ENCODE peak calls at places on chromosomes 5 and 9, in six cellular contexts. One of them, this sample, is unnamed.

GRCh38 chr9:119375892-119376291 is 6.7 kb upstream of the BRINP1 start:
- DNase-seq in uterus: no peak
- DNase-seq in mammary epithelial cell: peak; percentile 33
- DNase-seq in fibroblast of lung: no peak
- DNase-seq in HepG2: peak; percentile 29
- DNase-seq in dorsolateral prefrontal cortex: no peak
- DNase-seq in this sample: peak; percentile 26

GRCh38 chr5:95887977-95888376 is 65.5 kb upstream of the GLRX start:
- DNase-seq in uterus: no peak
- DNase-seq in mammary epithelial cell: no peak
- DNase-seq in fibroblast of lung: no peak
- DNase-seq in HepG2: peak; percentile 74
- DNase-seq in dorsolateral prefrontal cortex: no peak
- DNase-seq in this sample: no peak

GRCh38 chr9:76181781-76182180 is 212.4 kb downstream of the RFK start:
- DNase-seq in uterus: no peak
- DNase-seq in mammary epithelial cell: no peak
- DNase-seq in fibroblast of lung: no peak
- DNase-seq in HepG2: no peak
- DNase-seq in dorsolateral prefrontal cortex: no peak
- DNase-seq in this sample: no peak

GRCh38 chr5:3594514-3595101 is 1.0 kb upstream of the IRX1 start:
- DNase-seq in uterus: no peak
- DNase-seq in mammary epithelial cell: peak; percentile 49
- DNase-seq in fibroblast of lung: no peak
- DNase-seq in HepG2: no peak
- DNase-seq in dorsolateral prefrontal cortex: no peak
- DNase-seq in this sample: no peak

GRCh38 chr9:27945386-27945785 is 372.1 kb upstream of the C9orf72 start:
- DNase-seq in uterus: no peak
- DNase-seq in mammary epithelial cell: peak; percentile 57
- DNase-seq in fibroblast of lung: no peak
- DNase-seq in HepG2: no peak
- DNase-seq in dorsolateral prefrontal cortex: no peak
- DNase-seq in this sample: no peak

GRCh38 chr5:127785098-127785927 is 82.1 kb downstream of the CCDC192 start:
- DNase-seq in uterus: no peak
- DNase-seq in mammary epithelial cell: peak; percentile 89
- DNase-seq in fibroblast of lung: peak; percentile 85
- DNase-seq in HepG2: no peak
- DNase-seq in dorsolateral prefrontal cortex: no peak
- DNase-seq in this sample: peak; percentile 38

GRCh38 chr5:56564451-56565223 is 250.7 kb upstream of the MAP3K1 start:
- DNase-seq in uterus: no peak
- DNase-seq in mammary epithelial cell: no peak
- DNase-seq in fibroblast of lung: peak; percentile 89
- DNase-seq in HepG2: peak; percentile 19
- DNase-seq in dorsolateral prefrontal cortex: no peak
- DNase-seq in this sample: no peak

GRCh38 chr9:131423171-131423581 is 29.3 kb downstream of the PRRC2B start:
- DNase-seq in uterus: peak; percentile 52
- DNase-seq in mammary epithelial cell: peak; percentile 97
- DNase-seq in fibroblast of lung: peak; percentile 71
- DNase-seq in HepG2: no peak
- DNase-seq in dorsolateral prefrontal cortex: peak; percentile 69
- DNase-seq in this sample: peak; percentile 98

GRCh38 chr5:28403846-28404245 is 1365.5 kb upstream of the CDH9 start:
- DNase-seq in uterus: no peak
- DNase-seq in mammary epithelial cell: peak; percentile 57
- DNase-seq in fibroblast of lung: no peak
- DNase-seq in HepG2: no peak
- DNase-seq in dorsolateral prefrontal cortex: no peak
- DNase-seq in this sample: no peak

GRCh38 chr9:122318284-122318683 is 52.5 kb upstream of the PTGS1 start:
- DNase-seq in uterus: no peak
- DNase-seq in mammary epithelial cell: no peak
- DNase-seq in fibroblast of lung: peak; percentile 28
- DNase-seq in HepG2: no peak
- DNase-seq in dorsolateral prefrontal cortex: peak; percentile 34
- DNase-seq in this sample: no peak

GRCh38 chr9:130118841-130119520 is 53.2 kb upstream of the NCS1 start:
- DNase-seq in uterus: no peak
- DNase-seq in mammary epithelial cell: no peak
- DNase-seq in fibroblast of lung: peak; percentile 51
- DNase-seq in HepG2: no peak
- DNase-seq in dorsolateral prefrontal cortex: peak; percentile 54
- DNase-seq in this sample: no peak

GRCh38 chr5:68230285-68230684 is 14.7 kb downstream of the PIK3R1 start:
- DNase-seq in uterus: no peak
- DNase-seq in mammary epithelial cell: no peak
- DNase-seq in fibroblast of lung: no peak
- DNase-seq in HepG2: no peak
- DNase-seq in dorsolateral prefrontal cortex: no peak
- DNase-seq in this sample: no peak

GRCh38 chr5:56346044-56346710 is 113.0 kb upstream of the ANKRD55 start:
- DNase-seq in uterus: no peak
- DNase-seq in mammary epithelial cell: no peak
- DNase-seq in fibroblast of lung: no peak
- DNase-seq in HepG2: no peak
- DNase-seq in dorsolateral prefrontal cortex: no peak
- DNase-seq in this sample: no peak

GRCh38 chr5:172859966-172860365 is 25.9 kb downstream of the ERGIC1 start:
- DNase-seq in uterus: peak; percentile 15
- DNase-seq in mammary epithelial cell: peak; percentile 26
- DNase-seq in fibroblast of lung: no peak
- DNase-seq in HepG2: no peak
- DNase-seq in dorsolateral prefrontal cortex: no peak
- DNase-seq in this sample: no peak

GRCh38 chr9:81771606-81772005 is 82.3 kb upstream of the TLE1 start:
- DNase-seq in uterus: no peak
- DNase-seq in mammary epithelial cell: no peak
- DNase-seq in fibroblast of lung: peak; percentile 39
- DNase-seq in HepG2: no peak
- DNase-seq in dorsolateral prefrontal cortex: no peak
- DNase-seq in this sample: no peak

GRCh38 chr9:14532716-14533115 is 160.5 kb downstream of the ZDHHC21 start:
- DNase-seq in uterus: no peak
- DNase-seq in mammary epithelial cell: peak; percentile 8
- DNase-seq in fibroblast of lung: no peak
- DNase-seq in HepG2: peak; percentile 54
- DNase-seq in dorsolateral prefrontal cortex: no peak
- DNase-seq in this sample: peak; percentile 15

GRCh38 chr5:57653636-57654290 is 171.2 kb upstream of the ACTBL2 start:
- DNase-seq in uterus: no peak
- DNase-seq in mammary epithelial cell: no peak
- DNase-seq in fibroblast of lung: no peak
- DNase-seq in HepG2: no peak
- DNase-seq in dorsolateral prefrontal cortex: no peak
- DNase-seq in this sample: no peak

DNA sequence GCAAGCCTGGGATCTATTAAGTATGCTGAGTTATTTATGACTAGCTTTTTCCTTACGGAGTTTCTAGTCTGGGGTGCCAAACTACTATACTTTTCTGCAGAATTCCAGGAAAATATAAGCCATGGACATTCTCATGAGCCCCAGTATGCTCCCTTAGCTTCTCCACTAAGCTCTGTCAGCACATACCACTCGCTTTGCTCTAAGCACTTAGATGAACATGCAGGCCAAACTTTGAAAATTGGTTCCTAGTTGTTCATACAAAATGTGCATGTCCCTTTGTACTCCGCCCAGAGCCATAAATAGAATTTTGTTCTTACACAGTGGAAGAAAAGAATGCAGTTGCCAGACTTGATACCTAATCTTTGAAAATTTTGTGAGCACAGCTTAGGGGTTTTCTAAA is 284.5 kb downstream of the ARRDC3 start:
- DNase-seq in uterus: no peak
- DNase-seq in mammary epithelial cell: no peak
- DNase-seq in fibroblast of lung: peak; percentile 31
- DNase-seq in HepG2: no peak
- DNase-seq in dorsolateral prefrontal cortex: no peak
- DNase-seq in this sample: no peak
- H3K27ac ChIP-seq in uterus: no peak overlapping the region
- H3K27ac ChIP-seq in mammary epithelial cell: no peak overlapping the region
- H3K27ac ChIP-seq in fibroblast of lung: no peak overlapping the region
- H3K27ac ChIP-seq in HepG2: no peak overlapping the region
- H3K27ac ChIP-seq in dorsolateral prefrontal cortex: no peak overlapping the region
- H3K27ac ChIP-seq in this sample: no peak overlapping the region

GRCh38 chr9:125258160-125258559 is 3.5 kb upstream of the GAPVD1 start:
- DNase-seq in uterus: no peak
- DNase-seq in mammary epithelial cell: no peak
- DNase-seq in fibroblast of lung: no peak
- DNase-seq in HepG2: no peak
- DNase-seq in dorsolateral prefrontal cortex: no peak
- DNase-seq in this sample: no peak

GRCh38 chr9:125262217-125262991 is 778 bp downstream of the GAPVD1 start:
- DNase-seq in uterus: no peak
- DNase-seq in mammary epithelial cell: no peak
- DNase-seq in fibroblast of lung: peak; percentile 25
- DNase-seq in HepG2: peak; percentile 15
- DNase-seq in dorsolateral prefrontal cortex: peak; percentile 14
- DNase-seq in this sample: peak; percentile 29

GRCh38 chr9:125260564-125260963 is 1.1 kb upstream of the GAPVD1 start:
- DNase-seq in uterus: no peak
- DNase-seq in mammary epithelial cell: no peak
- DNase-seq in fibroblast of lung: peak; percentile 39
- DNase-seq in HepG2: peak; percentile 28
- DNase-seq in dorsolateral prefrontal cortex: peak; percentile 44
- DNase-seq in this sample: no peak

GRCh38 chr9:125258832-125259534 is 2.6 kb upstream of the GAPVD1 start:
- DNase-seq in uterus: no peak
- DNase-seq in mammary epithelial cell: no peak
- DNase-seq in fibroblast of lung: no peak
- DNase-seq in HepG2: peak; percentile 55
- DNase-seq in dorsolateral prefrontal cortex: no peak
- DNase-seq in this sample: no peak

DNA sequence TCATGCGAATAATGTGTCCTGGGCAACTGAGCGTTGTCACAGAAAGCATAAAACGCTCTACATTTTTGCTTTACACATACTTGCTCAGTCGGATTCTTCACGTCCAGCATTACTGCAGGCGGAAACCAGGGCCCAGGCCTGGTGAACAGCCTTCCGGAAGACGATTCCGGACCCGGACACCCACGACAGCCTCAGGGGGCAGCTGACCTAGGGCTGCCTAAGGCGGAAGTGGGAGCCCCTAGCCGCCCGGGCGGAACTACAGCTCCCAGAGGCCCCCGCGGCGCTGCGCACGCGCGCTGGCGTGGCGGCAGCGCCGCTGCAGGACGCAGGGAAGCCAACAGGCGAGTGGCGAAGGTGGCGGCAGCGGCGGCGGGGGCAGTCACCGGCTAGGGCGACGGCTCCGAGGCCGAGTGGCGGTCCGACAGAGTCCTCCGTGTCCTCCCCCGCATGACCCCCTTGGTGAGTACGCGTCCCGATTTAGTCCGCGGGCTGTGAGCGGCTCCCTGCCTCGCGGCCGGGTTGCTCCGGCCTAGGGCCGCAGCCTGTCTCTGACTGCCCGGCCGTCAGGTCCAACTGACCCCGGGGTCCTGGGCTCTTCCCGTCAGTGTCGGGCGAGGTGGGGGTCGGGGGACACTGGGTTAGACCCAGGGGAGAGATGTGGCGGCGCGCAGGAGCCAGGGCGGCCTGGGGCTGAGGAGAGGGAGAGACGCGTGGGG is at the start of gene GAPVD1:
- DNase-seq in uterus: peak; percentile 89
- DNase-seq in mammary epithelial cell: peak; percentile 88
- DNase-seq in fibroblast of lung: peak; percentile 80
- DNase-seq in HepG2: peak; percentile 93
- DNase-seq in dorsolateral prefrontal cortex: peak; percentile 83
- DNase-seq in this sample: peak; percentile 99
- TF ChIP-seq CTCF in uterus: peak; percentile 68
- TF ChIP-seq CTCF in mammary epithelial cell: peak; percentile 52
- TF ChIP-seq CTCF in fibroblast of lung: peak; percentile 36
- TF ChIP-seq CTCF in HepG2: peak; percentile 56
- TF ChIP-seq CTCF in dorsolateral prefrontal cortex: peak; percentile 72
- TF ChIP-seq CTCF in this sample: peak; percentile 82

DNA sequence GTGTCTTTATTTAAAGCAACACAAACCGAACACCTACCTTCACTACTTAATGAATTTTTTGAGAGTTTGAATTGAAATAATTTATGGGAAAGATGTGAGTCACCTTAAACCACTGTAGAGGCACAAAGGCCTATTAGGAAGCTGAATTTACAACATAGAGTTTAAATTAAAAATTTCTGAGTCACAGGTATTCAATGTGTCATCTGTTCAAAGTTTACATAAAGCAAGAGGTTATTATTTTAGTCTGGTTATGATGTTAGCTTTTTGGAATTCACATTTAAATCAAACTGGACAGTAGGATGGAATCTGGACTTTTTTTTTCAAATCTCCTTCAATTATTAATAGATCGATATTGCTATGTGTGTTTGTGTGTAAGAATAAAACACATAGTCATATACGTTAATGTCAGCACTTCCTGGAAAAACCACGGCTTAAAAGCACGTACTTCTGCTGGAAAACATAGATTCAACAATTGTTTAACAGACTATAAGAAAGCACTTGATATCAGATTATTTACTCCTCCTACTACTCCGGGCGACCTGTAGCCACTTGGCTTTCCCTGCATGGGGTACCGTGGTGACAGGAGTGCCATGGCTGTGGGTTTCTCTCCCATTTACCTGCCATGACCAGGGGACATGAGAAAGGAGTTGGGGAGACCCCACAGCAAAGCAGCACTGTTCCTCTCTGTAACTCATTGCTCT is 638.6 kb downstream of the SEMA5A start:
- DNase-seq in uterus: no peak
- DNase-seq in mammary epithelial cell: peak; percentile 87
- DNase-seq in fibroblast of lung: peak; percentile 82
- DNase-seq in HepG2: no peak
- DNase-seq in dorsolateral prefrontal cortex: no peak
- DNase-seq in this sample: peak; percentile 79
- H3K27ac ChIP-seq in uterus: no peak overlapping the region
- H3K27ac ChIP-seq in mammary epithelial cell: peak overlapping the region; percentile 100
- H3K27ac ChIP-seq in fibroblast of lung: peak overlapping the region; percentile 74
- H3K27ac ChIP-seq in HepG2: no peak overlapping the region
- H3K27ac ChIP-seq in dorsolateral prefrontal cortex: no peak overlapping the region
- H3K27ac ChIP-seq in this sample: peak overlapping the region; percentile 89

DNA sequence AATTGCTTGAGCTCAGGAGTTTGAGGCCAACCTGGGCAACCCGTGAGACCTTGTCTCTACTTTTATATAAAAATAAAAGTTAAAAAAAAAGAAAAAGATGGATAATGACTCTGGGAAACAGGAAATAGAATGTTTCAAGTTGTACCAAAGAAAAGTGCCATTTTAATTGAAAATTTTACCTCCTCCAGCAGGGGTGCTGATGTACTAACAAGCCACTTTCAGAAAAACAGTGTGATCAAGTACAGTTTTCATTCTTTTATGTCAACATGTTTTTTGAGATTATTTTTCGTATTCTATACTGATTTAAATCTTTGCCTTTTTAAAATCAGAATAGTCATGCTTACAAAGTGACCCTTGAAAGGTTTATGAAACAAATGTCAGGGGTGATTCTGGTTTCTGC is 30.8 kb downstream of the F2R start:
- DNase-seq in uterus: no peak
- DNase-seq in mammary epithelial cell: no peak
- DNase-seq in fibroblast of lung: no peak
- DNase-seq in HepG2: no peak
- DNase-seq in dorsolateral prefrontal cortex: no peak
- DNase-seq in this sample: no peak
- TF ChIP-seq CTCF in uterus: no peak
- TF ChIP-seq CTCF in mammary epithelial cell: no peak
- TF ChIP-seq CTCF in fibroblast of lung: no peak
- TF ChIP-seq CTCF in HepG2: no peak
- TF ChIP-seq CTCF in dorsolateral prefrontal cortex: no peak
- TF ChIP-seq CTCF in this sample: no peak

GRCh38 chr5:73312146-73312871 is 136.3 kb downstream of the FOXD1 start:
- DNase-seq in uterus: no peak
- DNase-seq in mammary epithelial cell: no peak
- DNase-seq in fibroblast of lung: peak; percentile 90
- DNase-seq in HepG2: no peak
- DNase-seq in dorsolateral prefrontal cortex: no peak
- DNase-seq in this sample: no peak
- H3K27ac ChIP-seq in uterus: no peak overlapping the region
- H3K27ac ChIP-seq in mammary epithelial cell: peak overlapping the region; percentile 63
- H3K27ac ChIP-seq in fibroblast of lung: peak overlapping the region; percentile 22
- H3K27ac ChIP-seq in HepG2: no peak overlapping the region
- H3K27ac ChIP-seq in dorsolateral prefrontal cortex: no peak overlapping the region
- H3K27ac ChIP-seq in this sample: peak overlapping the region; percentile 78

This sample was measured in RWPE1.